ENCODE peak calls at places on chromosomes 11 and 22, in ten cellular contexts. O is mammary epithelial cell, S is HepG2, N is kidney, E is HCT116, Y is endodermal cell, Z is mesendoderm, I is neuronal stem cell, P is adipocyte, R is colonic mucosa. C is an unnamed sample.

GRCh38 chr11:75204012-75204674 is 36.4 kb upstream of the TPBGL start:
- DNase-seq in I (no peak), S (peak), N (no peak), Y (peak), P (no peak), Z (no peak), O (no peak), E (no peak), R (no peak), C (no peak)

GRCh38 chr22:37752189-37753061 is 55.3 kb upstream of the GCAT start:
- DNase-seq in O (peak), I (peak), N (peak), E (peak), R (peak), Z (peak), Y (peak), P (peak), S (peak), C (peak)

GRCh38 chr11:60193687-60194433 is 11.0 kb upstream of the MS4A6A start:
- DNase-seq in O (peak), N (no peak), P (peak), R (peak), S (peak), I (peak), Z (peak), Y (peak), E (peak), C (peak)

GRCh38 chr22:22733881-22734373 is 89.5 kb downstream of the GGTLC2 start:
- DNase-seq in P (no peak), N (no peak), I (no peak), Y (no peak), O (no peak), S (no peak), Z (no peak), E (no peak), R (no peak), C (no peak)

GRCh38 chr11:66685276-66686099 is 7.8 kb upstream of the RBM4B start:
- DNase-seq in P (no peak), S (no peak), O (no peak), E (no peak), Y (no peak), I (no peak), R (no peak), Z (no peak), N (peak), C (no peak)

GRCh38 chr11:64838600-64839334 is 5.7 kb downstream of the CDC42BPG start:
- DNase-seq in Z (no peak), I (no peak), E (no peak), Y (no peak), P (no peak), O (no peak), S (no peak), R (no peak), N (no peak), C (no peak)

GRCh38 chr11:33542921-33543320 is 157.7 kb downstream of the C11orf91 start:
- DNase-seq in N (no peak), E (peak), P (peak), R (peak), Z (peak), S (peak), O (peak), Y (peak), I (peak), C (peak)

GRCh38 chr11:119722281-119722794 is 6.7 kb downstream of the NECTIN1 start:
- DNase-seq in R (peak), O (no peak), N (no peak), Z (no peak), I (no peak), S (no peak), P (no peak), Y (peak), E (no peak), C (no peak)

GRCh38 chr22:33467718-33468117 is 409.5 kb upstream of the SYN3 start:
- DNase-seq in I (no peak), O (no peak), S (no peak), E (no peak), N (no peak), Z (no peak), P (peak), R (no peak), Y (no peak), C (no peak)

GRCh38 chr11:105466582-105467228 is 143.2 kb upstream of the GRIA4 start:
- DNase-seq in E (peak), P (peak), R (no peak), N (no peak), Y (no peak), Z (no peak), S (peak), O (peak), I (no peak), C (no peak)

GRCh38 chr11:44096360-44097188 is 1.1 kb downstream of the EXT2 start:
- DNase-seq in R (peak), I (no peak), Z (no peak), S (no peak), O (peak), E (no peak), P (peak), Y (no peak), N (no peak), C (no peak)

GRCh38 chr11:44997566-44997965 is 46.9 kb upstream of the TP53I11 start:
- DNase-seq in R (no peak), I (no peak), O (no peak), P (no peak), E (no peak), S (no peak), Z (no peak), N (no peak), Y (peak), C (no peak)

GRCh38 chr22:48702573-48703264 is 1125.0 kb downstream of the BRD1 start:
- DNase-seq in O (no peak), Y (peak), R (no peak), S (peak), I (no peak), E (no peak), N (peak), P (no peak), Z (no peak), C (peak)

GRCh38 chr11:26088391-26088790 is 243.5 kb upstream of the ANO3 start:
- DNase-seq in S (no peak), E (no peak), Y (no peak), O (peak), P (peak), N (no peak), I (no peak), R (no peak), Z (no peak), C (no peak)
- H3K9ac ChIP-seq in S (no peak), E (no peak), Y (no peak), O (no peak), P (no peak), N (no peak), I (no peak), R (no peak), Z (no peak), C (no peak)

DNA sequence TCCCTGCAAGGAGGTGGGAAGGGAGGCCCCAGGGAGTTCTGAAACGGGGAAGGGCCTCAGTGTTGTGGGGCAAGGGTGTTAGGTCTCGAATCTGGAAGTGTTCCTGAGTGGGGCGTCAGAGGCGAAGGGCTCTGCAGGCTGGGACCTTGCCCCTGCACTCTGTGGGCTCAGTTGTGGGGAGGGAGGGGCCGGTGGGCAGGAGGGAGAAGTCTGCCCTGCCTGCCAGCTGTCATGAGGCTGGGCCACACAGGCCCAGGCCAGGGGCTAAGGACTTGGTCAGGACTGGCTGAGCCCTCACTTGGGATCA is at the start of gene CRACR2B:
- DNase-seq in R (peak), Z (no peak), I (no peak), S (no peak), Y (no peak), O (no peak), E (no peak), N (no peak), P (no peak), C (no peak)
- H3K9ac ChIP-seq in R (peak), Z (peak), I (peak), S (peak), Y (no peak), O (no peak), E (peak), N (peak), P (peak), C (no peak)

GRCh38 chr11:124839972-124840621 is 25.1 kb upstream of the ROBO3 start:
- DNase-seq in Y (no peak), O (no peak), P (no peak), E (no peak), R (no peak), Z (peak), I (no peak), S (no peak), N (no peak), C (no peak)
- H3K9ac ChIP-seq in Y (no peak), O (no peak), P (no peak), E (no peak), R (no peak), Z (no peak), I (no peak), S (no peak), N (no peak), C (no peak)

GRCh38 chr11:32153747-32154146 is 62.9 kb downstream of the RCN1 start:
- DNase-seq in O (no peak), Y (no peak), I (no peak), R (no peak), E (no peak), S (no peak), N (no peak), P (no peak), Z (no peak), C (no peak)
- H3K9ac ChIP-seq in O (no peak), Y (no peak), I (no peak), R (no peak), E (no peak), S (no peak), N (no peak), P (no peak), Z (no peak), C (no peak)

GRCh38 chr11:112614605-112615004 is 346.6 kb upstream of the NCAM1 start:
- DNase-seq in P (no peak), Z (no peak), O (peak), S (no peak), I (no peak), R (no peak), E (no peak), Y (no peak), N (no peak), C (no peak)

GRCh38 chr11:112610494-112610893 is 349.8 kb upstream of the PLET1 start:
- DNase-seq in E (no peak), S (no peak), Z (no peak), O (peak), P (no peak), Y (no peak), I (no peak), N (no peak), R (no peak), C (no peak)

GRCh38 chr11:112613051-112613972 is 347.9 kb upstream of the NCAM1 start:
- DNase-seq in O (peak), Z (no peak), E (peak), S (peak), I (no peak), N (no peak), P (peak), R (no peak), Y (no peak), C (no peak)

GRCh38 chr11:112610996-112611795 is 350.0 kb upstream of the NCAM1 start:
- DNase-seq in N (no peak), Y (no peak), I (no peak), P (no peak), Z (no peak), S (no peak), R (no peak), E (no peak), O (peak), C (no peak)

GRCh38 chr11:112612283-112612849 is 348.9 kb upstream of the NCAM1 start:
- DNase-seq in Y (peak), R (no peak), N (no peak), I (no peak), S (no peak), P (no peak), E (peak), Z (peak), O (peak), C (peak)
- H3K9ac ChIP-seq in Y (no peak), R (no peak), N (no peak), I (no peak), S (no peak), P (no peak), E (no peak), Z (no peak), O (peak), C (no peak)

DNA sequence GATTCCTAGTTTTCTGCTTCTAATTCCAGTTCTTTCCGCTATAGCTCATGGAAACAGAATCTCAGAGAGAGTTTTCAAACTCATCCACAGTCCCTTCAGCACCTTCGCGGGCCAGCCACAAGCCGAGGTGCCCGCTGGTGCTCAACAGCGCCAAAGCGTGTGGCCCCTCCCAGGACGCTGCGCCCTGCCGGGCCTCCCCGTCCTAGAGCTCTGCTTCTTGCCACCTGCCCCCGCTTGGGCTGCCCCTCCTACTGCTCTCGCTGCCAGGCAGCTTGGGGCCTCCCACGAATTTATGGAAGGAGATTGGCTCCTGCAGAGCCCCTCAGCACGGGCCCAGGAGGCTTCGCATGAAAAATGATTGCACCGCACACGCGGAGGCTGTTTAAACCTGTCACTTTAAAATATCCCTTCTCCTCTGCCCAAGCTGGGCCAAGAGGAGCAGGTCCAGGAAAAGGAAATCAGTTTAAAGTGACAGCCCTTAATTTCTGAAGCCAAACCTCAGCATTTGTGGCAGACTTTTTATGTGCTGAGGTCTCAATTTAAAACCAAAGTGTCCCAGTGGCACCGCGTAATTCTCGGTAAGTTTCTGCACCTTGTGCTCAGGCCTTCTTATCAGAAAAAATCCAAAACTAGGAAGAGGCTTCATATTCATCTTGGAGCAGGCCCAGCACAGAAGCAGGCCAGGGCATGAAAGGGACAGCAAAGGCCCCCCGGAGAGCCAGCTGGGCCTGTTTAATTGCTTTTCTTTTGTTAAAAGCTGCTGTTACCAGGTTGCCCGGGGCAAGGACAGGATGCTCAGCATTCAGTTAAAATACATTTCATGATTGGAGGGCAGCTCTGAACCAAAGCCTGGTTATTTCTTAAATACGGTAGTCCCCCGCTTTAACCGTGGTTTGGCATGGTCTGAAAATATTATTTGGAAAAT is 303.6 kb downstream of the OPCML start:
- DNase-seq in S (no peak), P (no peak), Z (peak), E (no peak), N (peak), I (peak), Y (peak), R (peak), O (no peak), C (peak)
- H3K9ac ChIP-seq in S (no peak), P (no peak), Z (no peak), E (no peak), N (no peak), I (no peak), Y (no peak), R (no peak), O (no peak), C (no peak)